ENCODE peak calls at places on chromosome 12, in four cellular contexts. E, G, V and K are unnamed samples.

GRCh38 chr12:118315821-118316220 is 56.9 kb downstream of the TAOK3 start:
- DNase-seq in V (no peak), E (no peak), G (no peak), K (no peak)

GRCh38 chr12:121512561-121512960 is 68.3 kb downstream of the KDM2B start:
- DNase-seq in E (no peak), V (no peak), G (no peak), K (no peak)

GRCh38 chr12:104792570-104792969 is 165.5 kb downstream of the SLC41A2 start:
- DNase-seq in G (no peak), E (peak; percentile 59), V (peak; percentile 40), K (peak; percentile 86)

GRCh38 chr12:6039894-6040601 is 84.4 kb downstream of the VWF start:
- DNase-seq in G (peak; percentile 83), E (peak; percentile 79), V (peak; percentile 57), K (peak; percentile 74)

GRCh38 chr12:131275824-131276223 is 322.1 kb downstream of the ADGRD1 start:
- DNase-seq in E (no peak), V (no peak), G (no peak), K (no peak)

GRCh38 chr12:6766651-6767300 is 613 bp downstream of the PTMS start:
- DNase-seq in V (peak; percentile 81), E (peak; percentile 68), G (peak; percentile 86), K (peak; percentile 64)

GRCh38 chr12:100566887-100567637 is 6.4 kb upstream of the GAS2L3 start:
- DNase-seq in V (no peak), E (no peak), G (no peak), K (peak; percentile 34)

GRCh38 chr12:57888407-57889157 is 42.1 kb upstream of the CTDSP2 start:
- DNase-seq in V (no peak), G (no peak), E (no peak), K (peak; percentile 76)

GRCh38 chr12:38886064-38886463 is 19.3 kb downstream of the CPNE8 start:
- DNase-seq in G (no peak), V (peak; percentile 26), E (peak; percentile 76), K (no peak)

GRCh38 chr12:105957058-105957457 is 181.7 kb downstream of the NUAK1 start:
- DNase-seq in V (no peak), G (no peak), E (no peak), K (no peak)

DNA sequence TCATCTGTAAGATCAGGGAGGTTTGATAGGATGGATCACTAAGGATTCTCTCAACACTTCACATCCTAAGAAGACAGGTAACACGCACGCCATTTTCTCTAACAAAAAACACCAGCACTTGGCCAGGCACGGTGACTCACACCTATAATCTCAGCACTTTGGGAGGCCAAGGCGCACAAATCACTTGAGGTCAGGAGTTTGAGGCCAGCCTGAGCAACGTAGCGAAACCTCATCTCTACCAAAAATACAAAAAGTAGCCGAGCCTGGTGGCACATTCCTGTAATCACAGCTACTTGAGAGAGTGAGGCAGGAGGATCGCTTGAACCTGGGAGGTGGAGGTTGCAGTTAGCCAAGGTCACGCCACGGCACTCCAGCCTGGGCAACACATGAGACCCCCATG is 10.5 kb upstream of the CDK2AP1 start:
- DNase-seq in V (no peak), E (no peak), G (no peak), K (no peak)
- TF ChIP-seq RFX5 in V (no peak), E (no peak), G (no peak), K (no peak)

GRCh38 chr12:92495108-92495507 is 207.7 kb upstream of the PLEKHG7 start:
- DNase-seq in G (no peak), E (no peak), V (no peak), K (no peak)
- TF ChIP-seq USF2 in G (no peak), E (no peak), V (no peak), K (no peak)

GRCh38 chr12:15590180-15590826 is 198.9 kb downstream of the EPS8 start:
- DNase-seq in V (peak; percentile 57), E (peak; percentile 80), G (peak; percentile 67), K (peak; percentile 70)
- H3K4me3 ChIP-seq in V (no peak overlapping the region), E (peak overlapping the region; percentile 43), G (peak overlapping the region; percentile 25), K (peak overlapping the region; percentile 37)

DNA sequence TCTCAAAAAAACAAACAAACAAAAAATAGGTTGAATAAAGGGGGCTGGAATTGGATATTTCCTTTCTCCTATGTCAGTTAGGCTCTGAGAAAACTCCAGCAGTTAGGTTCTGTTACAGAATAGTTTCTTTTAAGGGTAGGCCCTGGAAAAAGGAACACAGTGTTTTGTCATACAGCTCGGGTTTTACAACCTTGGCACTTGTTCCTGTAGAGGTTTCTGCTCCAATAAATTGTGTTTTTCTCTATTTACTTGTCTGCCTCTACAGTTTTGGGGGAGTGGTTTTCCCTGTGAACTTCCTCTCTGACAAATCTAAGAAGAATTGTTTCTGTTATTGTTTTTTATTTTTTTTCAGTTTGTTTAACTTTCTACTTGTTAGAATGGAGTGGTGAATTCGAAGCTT is 167.6 kb downstream of the ACSS3 start:
- DNase-seq in E (no peak), V (no peak), G (no peak), K (no peak)
- TF ChIP-seq RFX5 in E (no peak), V (no peak), G (no peak), K (no peak)